ENCODE peak calls at places on chromosomes 16 and 17, in four cellular contexts. One of them, this sample, is unnamed.

GRCh38 chr17:50596191-50597037 is 35.9 kb downstream of the CACNA1G start:
- DNase-seq in K562: peak
- DNase-seq in HepG2: no peak
- DNase-seq in GM12878: no peak
- DNase-seq in this sample: no peak

GRCh38 chr16:31010539-31010938 is at the start of gene STX1B:
- DNase-seq in GM12878: no peak
- DNase-seq in HepG2: no peak
- DNase-seq in K562: peak
- DNase-seq in this sample: peak

GRCh38 chr16:56793504-56793903 is 63.6 kb downstream of the NUP93 start:
- DNase-seq in HepG2: peak
- DNase-seq in GM12878: no peak
- DNase-seq in K562: no peak
- DNase-seq in this sample: no peak

GRCh38 chr17:27384261-27384701 is 72.0 kb upstream of the KSR1 start:
- DNase-seq in GM12878: no peak
- DNase-seq in HepG2: no peak
- DNase-seq in K562: no peak
- DNase-seq in this sample: no peak

GRCh38 chr17:70053241-70054234 is 21.5 kb upstream of the KCNJ16 start:
- DNase-seq in GM12878: no peak
- DNase-seq in HepG2: no peak
- DNase-seq in K562: no peak
- DNase-seq in this sample: no peak

GRCh38 chr17:60087882-60088669 is 9.4 kb upstream of the HEATR6 start:
- DNase-seq in HepG2: peak
- DNase-seq in GM12878: no peak
- DNase-seq in K562: no peak
- DNase-seq in this sample: peak

GRCh38 chr17:78838574-78839005 is 2.0 kb downstream of the USP36 start:
- DNase-seq in GM12878: no peak
- DNase-seq in K562: peak
- DNase-seq in HepG2: peak
- DNase-seq in this sample: no peak

GRCh38 chr16:27281285-27281684 is 12.7 kb upstream of the NSMCE1 start:
- DNase-seq in GM12878: no peak
- DNase-seq in HepG2: no peak
- DNase-seq in K562: no peak
- DNase-seq in this sample: no peak

GRCh38 chr16:12419151-12419550 is 384.5 kb downstream of the CPPED1 start:
- DNase-seq in K562: no peak
- DNase-seq in GM12878: no peak
- DNase-seq in HepG2: no peak
- DNase-seq in this sample: no peak

GRCh38 chr16:80932725-80933124 is 74.0 kb downstream of the CMC2 start:
- DNase-seq in HepG2: no peak
- DNase-seq in GM12878: no peak
- DNase-seq in K562: no peak
- DNase-seq in this sample: no peak

GRCh38 chr17:6496116-6496481 is 51.8 kb downstream of the PIMREG start:
- DNase-seq in K562: no peak
- DNase-seq in HepG2: no peak
- DNase-seq in GM12878: no peak
- DNase-seq in this sample: no peak

GRCh38 chr16:83715217-83715920 is 92.4 kb upstream of the HSBP1 start:
- DNase-seq in K562: no peak
- DNase-seq in HepG2: no peak
- DNase-seq in GM12878: no peak
- DNase-seq in this sample: no peak

GRCh38 chr17:16491703-16492612 is at the start of gene LRRC75A:
- DNase-seq in K562: peak
- DNase-seq in GM12878: no peak
- DNase-seq in HepG2: no peak
- DNase-seq in this sample: peak

GRCh38 chr16:50271148-50272041 is 5.0 kb downstream of the ADCY7 start:
- DNase-seq in HepG2: peak
- DNase-seq in K562: peak
- DNase-seq in GM12878: no peak
- DNase-seq in this sample: no peak

GRCh38 chr17:79092567-79092966 is 17.9 kb downstream of the ENGASE start:
- DNase-seq in GM12878: no peak
- DNase-seq in K562: no peak
- DNase-seq in HepG2: no peak
- DNase-seq in this sample: no peak

GRCh38 chr16:19382084-19382801 is 35.4 kb upstream of the TMC5 start:
- DNase-seq in HepG2: peak
- DNase-seq in K562: no peak
- DNase-seq in GM12878: no peak
- DNase-seq in this sample: no peak

GRCh38 chr17:28270926-28271325 is 48.1 kb upstream of the TMEM97 start:
- DNase-seq in K562: no peak
- DNase-seq in HepG2: no peak
- DNase-seq in GM12878: no peak
- DNase-seq in this sample: no peak

GRCh38 chr17:76121932-76122383 is 18.4 kb upstream of the EXOC7 start:
- DNase-seq in HepG2: no peak
- DNase-seq in GM12878: no peak
- DNase-seq in K562: no peak
- DNase-seq in this sample: no peak

GRCh38 chr17:6862822-6863221 is 31.3 kb upstream of the TEKT1 start:
- DNase-seq in GM12878: no peak
- DNase-seq in K562: no peak
- DNase-seq in HepG2: no peak
- DNase-seq in this sample: no peak

GRCh38 chr16:86214326-86215232 is 295.7 kb upstream of the FOXF1 start:
- DNase-seq in HepG2: no peak
- DNase-seq in GM12878: no peak
- DNase-seq in K562: no peak
- DNase-seq in this sample: no peak

GRCh38 chr17:59634632-59635561 is 15.2 kb downstream of the CLTC start:
- DNase-seq in HepG2: no peak
- DNase-seq in K562: no peak
- DNase-seq in GM12878: no peak
- DNase-seq in this sample: no peak

GRCh38 chr17:2023256-2023655 is 1.9 kb downstream of the RTN4RL1 start:
- DNase-seq in HepG2: no peak
- DNase-seq in GM12878: no peak
- DNase-seq in K562: no peak
- DNase-seq in this sample: no peak

GRCh38 chr17:73591278-73592078 is 52.8 kb downstream of the SDK2 start:
- DNase-seq in HepG2: no peak
- DNase-seq in GM12878: peak
- DNase-seq in K562: no peak
- DNase-seq in this sample: no peak

GRCh38 chr17:31493656-31494155 is 102.2 kb downstream of the RAB11FIP4 start:
- DNase-seq in HepG2: no peak
- DNase-seq in GM12878: no peak
- DNase-seq in K562: no peak
- DNase-seq in this sample: no peak

GRCh38 chr16:14640538-14640937 is 7.8 kb downstream of the BFAR start:
- DNase-seq in K562: no peak
- DNase-seq in GM12878: no peak
- DNase-seq in HepG2: no peak
- DNase-seq in this sample: no peak

GRCh38 chr17:19645608-19646250 is 2.8 kb upstream of the ALDH3A2 start:
- DNase-seq in HepG2: peak
- DNase-seq in K562: peak
- DNase-seq in GM12878: no peak
- DNase-seq in this sample: peak

GRCh38 chr17:66300956-66301355 is 1.5 kb upstream of the PRKCA start:
- DNase-seq in K562: no peak
- DNase-seq in HepG2: no peak
- DNase-seq in GM12878: no peak
- DNase-seq in this sample: no peak
- TF ChIP-seq FOXK2 in K562: no peak
- TF ChIP-seq FOXK2 in HepG2: no peak
- TF ChIP-seq FOXK2 in GM12878: no peak
- TF ChIP-seq FOXK2 in this sample: no peak

DNA sequence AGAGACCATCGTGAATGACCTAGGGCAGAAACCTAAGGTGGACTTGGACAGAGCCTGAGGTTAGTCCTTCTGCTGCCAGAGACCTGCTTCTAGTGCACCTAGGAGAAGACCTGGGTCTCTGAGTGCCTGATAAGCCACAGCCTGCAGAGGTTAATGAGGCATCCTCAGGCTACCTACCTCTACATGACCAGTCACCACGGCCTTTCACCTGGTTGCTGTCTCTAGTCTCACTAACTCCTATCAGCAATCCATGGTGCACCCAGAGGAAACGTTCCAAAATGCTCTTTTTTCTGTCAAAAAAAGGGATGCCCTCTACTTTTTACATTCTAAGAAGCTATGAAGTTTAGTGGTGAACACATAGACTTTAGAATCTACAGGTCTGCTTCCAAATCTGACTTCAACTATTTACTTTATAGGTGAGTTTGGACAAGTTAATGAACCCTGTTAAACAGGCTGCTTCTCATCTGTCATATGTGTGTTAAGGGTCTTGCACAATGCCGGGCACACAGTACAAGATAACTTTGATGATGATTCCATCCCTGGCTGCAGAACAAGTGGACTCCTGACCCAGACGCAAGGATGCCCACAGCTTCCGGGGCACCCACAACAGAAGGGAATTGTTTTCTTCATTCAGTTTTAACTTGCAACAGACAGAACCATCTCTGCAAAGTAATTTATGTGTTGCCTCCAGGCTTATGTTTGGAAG is 469.9 kb upstream of the CDH5 start:
- DNase-seq in GM12878: no peak
- DNase-seq in HepG2: peak
- DNase-seq in K562: no peak
- DNase-seq in this sample: no peak
- TF ChIP-seq SP1 in GM12878: no peak
- TF ChIP-seq SP1 in HepG2: no peak
- TF ChIP-seq SP1 in K562: no peak
- TF ChIP-seq SP1 in this sample: no peak

GRCh38 chr16:29959293-29959692 is 2.6 kb upstream of the TMEM219 start:
- DNase-seq in GM12878: no peak
- DNase-seq in HepG2: no peak
- DNase-seq in K562: no peak
- DNase-seq in this sample: no peak

GRCh38 chr16:29961479-29962343 is at the start of gene TMEM219:
- DNase-seq in HepG2: peak
- DNase-seq in GM12878: peak
- DNase-seq in K562: peak
- DNase-seq in this sample: peak

GRCh38 chr16:29963021-29963743 is 1.3 kb downstream of the TMEM219 start:
- DNase-seq in GM12878: no peak
- DNase-seq in K562: no peak
- DNase-seq in HepG2: no peak
- DNase-seq in this sample: no peak

GRCh38 chr16:29961127-29961478 is 776 bp upstream of the TMEM219 start:
- DNase-seq in GM12878: no peak
- DNase-seq in HepG2: no peak
- DNase-seq in K562: no peak
- DNase-seq in this sample: no peak

GRCh38 chr16:29962344-29962994 is 590 bp downstream of the TMEM219 start:
- DNase-seq in GM12878: no peak
- DNase-seq in K562: no peak
- DNase-seq in HepG2: peak
- DNase-seq in this sample: no peak
- TF ChIP-seq FOXM1 in GM12878: no peak
- TF ChIP-seq FOXM1 in K562: no peak
- TF ChIP-seq FOXM1 in HepG2: no peak
- TF ChIP-seq FOXM1 in this sample: no peak

GRCh38 chr17:81572499-81573030 is 20.4 kb upstream of the FAAP100 start:
- DNase-seq in GM12878: no peak
- DNase-seq in K562: no peak
- DNase-seq in HepG2: no peak
- DNase-seq in this sample: no peak
- TF ChIP-seq FOXK2 in GM12878: no peak
- TF ChIP-seq FOXK2 in K562: no peak
- TF ChIP-seq FOXK2 in HepG2: no peak
- TF ChIP-seq FOXK2 in this sample: no peak

GRCh38 chr16:48246066-48246465 is 1.3 kb downstream of the ABCC11 start:
- DNase-seq in GM12878: no peak
- DNase-seq in HepG2: no peak
- DNase-seq in K562: no peak
- DNase-seq in this sample: no peak

GRCh38 chr16:48244080-48244862 is at the start of gene LONP2:
- DNase-seq in K562: peak
- DNase-seq in GM12878: peak
- DNase-seq in HepG2: peak
- DNase-seq in this sample: peak

GRCh38 chr16:48244863-48245195 is 729 bp downstream of the LONP2 start:
- DNase-seq in HepG2: no peak
- DNase-seq in GM12878: no peak
- DNase-seq in K562: no peak
- DNase-seq in this sample: no peak

GRCh38 chr16:48250520-48251278 is 3.4 kb upstream of the ABCC11 start:
- DNase-seq in HepG2: no peak
- DNase-seq in K562: no peak
- DNase-seq in GM12878: no peak
- DNase-seq in this sample: no peak

GRCh38 chr16:48247311-48247710 is at the start of gene ABCC11:
- DNase-seq in HepG2: no peak
- DNase-seq in K562: no peak
- DNase-seq in GM12878: no peak
- DNase-seq in this sample: no peak
- TF ChIP-seq SP1 in HepG2: no peak
- TF ChIP-seq SP1 in K562: no peak
- TF ChIP-seq SP1 in GM12878: no peak
- TF ChIP-seq SP1 in this sample: no peak

GRCh38 chr16:89120921-89121351 is 27.3 kb downstream of the ACSF3 start:
- DNase-seq in K562: no peak
- DNase-seq in GM12878: no peak
- DNase-seq in HepG2: no peak
- DNase-seq in this sample: no peak

GRCh38 chr16:89123831-89124100 is 30.1 kb downstream of the ACSF3 start:
- DNase-seq in K562: no peak
- DNase-seq in HepG2: no peak
- DNase-seq in GM12878: no peak
- DNase-seq in this sample: no peak

GRCh38 chr16:89123001-89123830 is 29.6 kb downstream of the ACSF3 start:
- DNase-seq in K562: no peak
- DNase-seq in HepG2: no peak
- DNase-seq in GM12878: no peak
- DNase-seq in this sample: no peak

GRCh38 chr16:89121691-89122321 is 28.2 kb downstream of the ACSF3 start:
- DNase-seq in K562: no peak
- DNase-seq in GM12878: no peak
- DNase-seq in HepG2: no peak
- DNase-seq in this sample: no peak

DNA sequence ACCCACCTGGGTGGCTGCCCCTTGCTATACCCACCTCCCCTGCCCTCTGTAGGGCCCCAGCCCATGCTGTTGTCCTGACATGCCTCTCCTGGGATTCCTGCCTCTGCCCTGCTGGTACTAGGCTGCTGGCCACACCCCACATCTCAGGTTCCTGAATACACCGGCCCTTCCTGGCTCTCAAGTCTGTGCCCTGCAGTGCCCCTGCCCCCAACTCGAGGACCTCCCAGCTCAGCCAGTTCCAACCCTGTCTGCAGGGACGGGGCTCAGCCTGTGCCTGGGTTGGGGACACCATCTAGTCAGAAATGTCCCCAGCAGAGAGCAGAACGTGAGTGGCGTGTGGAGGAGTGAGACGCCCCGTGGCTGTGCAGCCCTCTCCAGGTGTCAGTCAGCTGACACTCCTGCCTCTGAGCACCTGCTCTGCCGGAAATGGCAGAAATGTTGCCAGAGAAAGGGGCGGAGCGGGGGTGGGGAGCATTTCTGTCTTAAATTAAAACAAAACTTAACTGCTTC is 28.7 kb downstream of the ACSF3 start:
- DNase-seq in GM12878: no peak
- DNase-seq in K562: no peak
- DNase-seq in HepG2: no peak
- DNase-seq in this sample: no peak
- TF ChIP-seq FOXM1 in GM12878: no peak
- TF ChIP-seq FOXM1 in K562: no peak
- TF ChIP-seq FOXM1 in HepG2: no peak
- TF ChIP-seq FOXM1 in this sample: no peak

This sample was measured in HEK293T.